ENCODE peak calls at places on chromosomes 16 and 17, in eight cellular contexts. One of them, this sample, is unnamed.

GRCh38 chr17:16406742-16407674 is 8.4 kb upstream of the TRPV2 start:
- DNase-seq in endodermal cell: peak; percentile 98
- DNase-seq in AG04450: no peak
- DNase-seq in tibial artery: peak; percentile 83
- DNase-seq in left lung: peak; percentile 77
- DNase-seq in transverse colon: peak; percentile 49
- DNase-seq in K562: no peak
- DNase-seq in HCT116: no peak
- DNase-seq in this sample: no peak

GRCh38 chr17:57915980-57916757 is 39.0 kb downstream of the CUEDC1 start:
- DNase-seq in endodermal cell: peak; percentile 83
- DNase-seq in AG04450: no peak
- DNase-seq in tibial artery: no peak
- DNase-seq in left lung: no peak
- DNase-seq in transverse colon: no peak
- DNase-seq in K562: no peak
- DNase-seq in HCT116: no peak
- DNase-seq in this sample: peak; percentile 31

GRCh38 chr16:83968483-83968865 is 430 bp downstream of the NECAB2 start:
- DNase-seq in endodermal cell: no peak
- DNase-seq in AG04450: no peak
- DNase-seq in tibial artery: no peak
- DNase-seq in left lung: no peak
- DNase-seq in transverse colon: no peak
- DNase-seq in K562: peak; percentile 18
- DNase-seq in HCT116: no peak
- DNase-seq in this sample: no peak

GRCh38 chr16:56388209-56388608 is 37.1 kb downstream of the AMFR start:
- DNase-seq in endodermal cell: no peak
- DNase-seq in AG04450: no peak
- DNase-seq in tibial artery: no peak
- DNase-seq in left lung: no peak
- DNase-seq in transverse colon: no peak
- DNase-seq in K562: no peak
- DNase-seq in HCT116: no peak
- DNase-seq in this sample: no peak

GRCh38 chr17:76469991-76470739 is 2.8 kb downstream of the AANAT start:
- DNase-seq in endodermal cell: no peak
- DNase-seq in AG04450: no peak
- DNase-seq in tibial artery: no peak
- DNase-seq in left lung: peak; percentile 71
- DNase-seq in transverse colon: no peak
- DNase-seq in K562: no peak
- DNase-seq in HCT116: no peak
- DNase-seq in this sample: no peak

GRCh38 chr16:19130852-19131808 is 17.4 kb downstream of the ITPRIPL2 start:
- DNase-seq in endodermal cell: peak; percentile 69
- DNase-seq in AG04450: peak; percentile 46
- DNase-seq in tibial artery: peak; percentile 73
- DNase-seq in left lung: no peak
- DNase-seq in transverse colon: no peak
- DNase-seq in K562: peak; percentile 42
- DNase-seq in HCT116: no peak
- DNase-seq in this sample: no peak

GRCh38 chr16:31461921-31462804 is 2.9 kb downstream of the ARMC5 start:
- DNase-seq in endodermal cell: no peak
- DNase-seq in AG04450: no peak
- DNase-seq in tibial artery: peak; percentile 62
- DNase-seq in left lung: no peak
- DNase-seq in transverse colon: no peak
- DNase-seq in K562: no peak
- DNase-seq in HCT116: no peak
- DNase-seq in this sample: no peak

GRCh38 chr16:88924834-88925539 is 52.0 kb downstream of the CBFA2T3 start:
- DNase-seq in endodermal cell: peak; percentile 87
- DNase-seq in AG04450: peak; percentile 20
- DNase-seq in tibial artery: no peak
- DNase-seq in left lung: no peak
- DNase-seq in transverse colon: no peak
- DNase-seq in K562: peak; percentile 43
- DNase-seq in HCT116: peak; percentile 72
- DNase-seq in this sample: peak; percentile 87

GRCh38 chr17:30600830-30601494 is 123.8 kb downstream of the GOSR1 start:
- DNase-seq in endodermal cell: no peak
- DNase-seq in AG04450: no peak
- DNase-seq in tibial artery: no peak
- DNase-seq in left lung: no peak
- DNase-seq in transverse colon: peak; percentile 36
- DNase-seq in K562: no peak
- DNase-seq in HCT116: no peak
- DNase-seq in this sample: peak; percentile 22

GRCh38 chr17:28828294-28829040 is 14.1 kb downstream of the FAM222B start:
- DNase-seq in endodermal cell: peak; percentile 46
- DNase-seq in AG04450: no peak
- DNase-seq in tibial artery: peak; percentile 6
- DNase-seq in left lung: no peak
- DNase-seq in transverse colon: no peak
- DNase-seq in K562: no peak
- DNase-seq in HCT116: no peak
- DNase-seq in this sample: peak; percentile 10

GRCh38 chr16:14249291-14250032 is 178.3 kb downstream of the MRTFB start:
- DNase-seq in endodermal cell: peak; percentile 79
- DNase-seq in AG04450: no peak
- DNase-seq in tibial artery: no peak
- DNase-seq in left lung: no peak
- DNase-seq in transverse colon: peak; percentile 35
- DNase-seq in K562: peak; percentile 58
- DNase-seq in HCT116: peak; percentile 12
- DNase-seq in this sample: no peak

GRCh38 chr16:67516296-67517177 is 12.1 kb upstream of the RIPOR1 start:
- DNase-seq in endodermal cell: no peak
- DNase-seq in AG04450: no peak
- DNase-seq in tibial artery: no peak
- DNase-seq in left lung: no peak
- DNase-seq in transverse colon: no peak
- DNase-seq in K562: no peak
- DNase-seq in HCT116: no peak
- DNase-seq in this sample: no peak

GRCh38 chr16:48971571-48972071 is 310.0 kb downstream of the CBLN1 start:
- DNase-seq in endodermal cell: peak; percentile 50
- DNase-seq in AG04450: no peak
- DNase-seq in tibial artery: no peak
- DNase-seq in left lung: no peak
- DNase-seq in transverse colon: no peak
- DNase-seq in K562: no peak
- DNase-seq in HCT116: peak; percentile 65
- DNase-seq in this sample: no peak

GRCh38 chr16:49596699-49597291 is 223.2 kb downstream of the C16orf78 start:
- DNase-seq in endodermal cell: peak; percentile 64
- DNase-seq in AG04450: no peak
- DNase-seq in tibial artery: peak; percentile 68
- DNase-seq in left lung: no peak
- DNase-seq in transverse colon: no peak
- DNase-seq in K562: no peak
- DNase-seq in HCT116: no peak
- DNase-seq in this sample: no peak

GRCh38 chr16:51084074-51084928 is 66.8 kb downstream of the SALL1 start:
- DNase-seq in endodermal cell: peak; percentile 60
- DNase-seq in AG04450: no peak
- DNase-seq in tibial artery: no peak
- DNase-seq in left lung: no peak
- DNase-seq in transverse colon: no peak
- DNase-seq in K562: no peak
- DNase-seq in HCT116: no peak
- DNase-seq in this sample: no peak

GRCh38 chr17:49067163-49067562 is 65.4 kb upstream of the B4GALNT2 start:
- DNase-seq in endodermal cell: peak; percentile 78
- DNase-seq in AG04450: no peak
- DNase-seq in tibial artery: no peak
- DNase-seq in left lung: no peak
- DNase-seq in transverse colon: no peak
- DNase-seq in K562: no peak
- DNase-seq in HCT116: no peak
- DNase-seq in this sample: no peak

GRCh38 chr17:80924111-80924806 is 67.4 kb upstream of the CHMP6 start:
- DNase-seq in endodermal cell: no peak
- DNase-seq in AG04450: no peak
- DNase-seq in tibial artery: peak; percentile 54
- DNase-seq in left lung: peak; percentile 58
- DNase-seq in transverse colon: no peak
- DNase-seq in K562: no peak
- DNase-seq in HCT116: no peak
- DNase-seq in this sample: no peak

GRCh38 chr16:68230176-68230571 is 5.8 kb downstream of the ESRP2 start:
- DNase-seq in endodermal cell: peak; percentile 25
- DNase-seq in AG04450: no peak
- DNase-seq in tibial artery: peak; percentile 63
- DNase-seq in left lung: no peak
- DNase-seq in transverse colon: no peak
- DNase-seq in K562: no peak
- DNase-seq in HCT116: no peak
- DNase-seq in this sample: no peak

GRCh38 chr17:36807496-36808180 is 129.6 kb upstream of the LHX1 start:
- DNase-seq in endodermal cell: peak; percentile 80
- DNase-seq in AG04450: no peak
- DNase-seq in tibial artery: no peak
- DNase-seq in left lung: no peak
- DNase-seq in transverse colon: no peak
- DNase-seq in K562: no peak
- DNase-seq in HCT116: no peak
- DNase-seq in this sample: no peak

GRCh38 chr16:69495821-69496220 is 69.9 kb upstream of the NFAT5 start:
- DNase-seq in endodermal cell: no peak
- DNase-seq in AG04450: no peak
- DNase-seq in tibial artery: no peak
- DNase-seq in left lung: no peak
- DNase-seq in transverse colon: no peak
- DNase-seq in K562: no peak
- DNase-seq in HCT116: no peak
- DNase-seq in this sample: no peak
- H3K27ac ChIP-seq in endodermal cell: no peak overlapping the region
- H3K27ac ChIP-seq in AG04450: no peak overlapping the region
- H3K27ac ChIP-seq in tibial artery: no peak overlapping the region
- H3K27ac ChIP-seq in left lung: no peak overlapping the region
- H3K27ac ChIP-seq in transverse colon: no peak overlapping the region
- H3K27ac ChIP-seq in K562: no peak overlapping the region
- H3K27ac ChIP-seq in HCT116: no peak overlapping the region
- H3K27ac ChIP-seq in this sample: no peak overlapping the region

GRCh38 chr16:87172632-87173031 is 144.6 kb downstream of the C16orf95 start:
- DNase-seq in endodermal cell: peak; percentile 78
- DNase-seq in AG04450: no peak
- DNase-seq in tibial artery: no peak
- DNase-seq in left lung: no peak
- DNase-seq in transverse colon: no peak
- DNase-seq in K562: no peak
- DNase-seq in HCT116: no peak
- DNase-seq in this sample: no peak
- TF ChIP-seq CTCF in endodermal cell: peak; percentile 76
- TF ChIP-seq CTCF in AG04450: peak; percentile 18
- TF ChIP-seq CTCF in tibial artery: no peak
- TF ChIP-seq CTCF in left lung: no peak
- TF ChIP-seq CTCF in transverse colon: no peak
- TF ChIP-seq CTCF in K562: peak; percentile 18
- TF ChIP-seq CTCF in HCT116: peak; percentile 43
- TF ChIP-seq CTCF in this sample: no peak

GRCh38 chr16:35203636-35204035 is 1744.2 kb downstream of the TP53TG3F start:
- DNase-seq in endodermal cell: no peak
- DNase-seq in AG04450: no peak
- DNase-seq in tibial artery: no peak
- DNase-seq in left lung: no peak
- DNase-seq in transverse colon: no peak
- DNase-seq in K562: no peak
- DNase-seq in HCT116: no peak
- DNase-seq in this sample: no peak
- H3K9me3 ChIP-seq in endodermal cell: peaks cover 81% of the 10 kb centered on the region
- H3K9me3 ChIP-seq in AG04450: peaks cover 53% of the 10 kb centered on the region
- H3K9me3 ChIP-seq in tibial artery: no peaks in the 10 kb centered on the region
- H3K9me3 ChIP-seq in left lung: peaks cover 21% of the 10 kb centered on the region
- H3K9me3 ChIP-seq in transverse colon: no peaks in the 10 kb centered on the region
- H3K9me3 ChIP-seq in K562: no peaks in the 10 kb centered on the region
- H3K9me3 ChIP-seq in HCT116: peaks cover 17% of the 10 kb centered on the region
- H3K9me3 ChIP-seq in this sample: no peaks in the 10 kb centered on the region

DNA sequence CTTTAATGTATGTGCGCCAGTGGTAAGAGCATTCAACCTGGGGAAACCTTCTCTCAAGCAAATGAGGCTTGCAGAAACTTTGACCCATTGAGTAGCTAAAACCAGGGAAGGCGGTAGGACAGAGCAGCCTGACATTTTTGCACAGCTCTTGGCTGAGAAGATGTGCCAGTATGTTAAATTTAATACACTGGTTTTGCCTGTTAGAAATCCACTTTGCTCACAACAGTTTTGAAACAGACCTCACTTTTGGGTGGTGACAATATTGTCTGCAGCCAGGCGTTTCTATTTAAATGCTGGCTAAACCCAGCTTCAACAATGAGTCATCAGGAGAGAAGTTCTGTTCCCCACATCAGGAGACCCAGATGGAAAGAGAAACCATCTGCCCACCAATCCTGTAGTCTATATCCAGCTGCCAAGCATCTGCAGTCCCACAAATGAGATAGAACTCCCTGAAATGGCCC is 29.2 kb upstream of the CLEC3A start:
- DNase-seq in endodermal cell: peak; percentile 81
- DNase-seq in AG04450: peak; percentile 18
- DNase-seq in tibial artery: no peak
- DNase-seq in left lung: no peak
- DNase-seq in transverse colon: no peak
- DNase-seq in K562: no peak
- DNase-seq in HCT116: no peak
- DNase-seq in this sample: no peak
- H3K27ac ChIP-seq in endodermal cell: peak overlapping the region; percentile 36
- H3K27ac ChIP-seq in AG04450: peak overlapping the region; percentile 89
- H3K27ac ChIP-seq in tibial artery: peak overlapping the region; percentile 81
- H3K27ac ChIP-seq in left lung: no peak overlapping the region
- H3K27ac ChIP-seq in transverse colon: peak overlapping the region; percentile 74
- H3K27ac ChIP-seq in K562: no peak overlapping the region
- H3K27ac ChIP-seq in HCT116: no peak overlapping the region
- H3K27ac ChIP-seq in this sample: no peak overlapping the region

GRCh38 chr16:1073566-1074378 is 1.2 kb downstream of the SSTR5 start:
- DNase-seq in endodermal cell: peak; percentile 74
- DNase-seq in AG04450: no peak
- DNase-seq in tibial artery: no peak
- DNase-seq in left lung: no peak
- DNase-seq in transverse colon: no peak
- DNase-seq in K562: peak; percentile 24
- DNase-seq in HCT116: no peak
- DNase-seq in this sample: no peak
- TF ChIP-seq CTCF in endodermal cell: peak; percentile 73
- TF ChIP-seq CTCF in AG04450: no peak
- TF ChIP-seq CTCF in tibial artery: peak; percentile 27
- TF ChIP-seq CTCF in left lung: no peak
- TF ChIP-seq CTCF in transverse colon: no peak
- TF ChIP-seq CTCF in K562: peak; percentile 41
- TF ChIP-seq CTCF in HCT116: peak; percentile 62
- TF ChIP-seq CTCF in this sample: no peak

GRCh38 chr16:89994389-89994720 is 24.9 kb downstream of the DBNDD1 start:
- DNase-seq in endodermal cell: no peak
- DNase-seq in AG04450: no peak
- DNase-seq in tibial artery: no peak
- DNase-seq in left lung: peak; percentile 31
- DNase-seq in transverse colon: no peak
- DNase-seq in K562: no peak
- DNase-seq in HCT116: no peak
- DNase-seq in this sample: no peak
- H3K9me3 ChIP-seq in endodermal cell: peaks cover 35% of the 10 kb centered on the region
- H3K9me3 ChIP-seq in AG04450: peaks cover 40% of the 10 kb centered on the region
- H3K9me3 ChIP-seq in tibial artery: no peaks in the 10 kb centered on the region
- H3K9me3 ChIP-seq in left lung: peaks cover 14% of the 10 kb centered on the region
- H3K9me3 ChIP-seq in transverse colon: no peaks in the 10 kb centered on the region
- H3K9me3 ChIP-seq in K562: peaks cover 47% of the 10 kb centered on the region
- H3K9me3 ChIP-seq in HCT116: peaks cover 36% of the 10 kb centered on the region
- H3K9me3 ChIP-seq in this sample: no peaks in the 10 kb centered on the region

This sample was measured in pancreas.